ENCODE peak calls at places on chromosome 10, in four cellular contexts. J is erythroblast, S is adrenal gland, N is lower leg skin. T is an unnamed sample.

GRCh38 chr10:129494740-129495139 is 27.7 kb downstream of the MGMT start:
- DNase-seq in J (no peak), N (no peak), S (no peak), T (no peak)

GRCh38 chr10:11335881-11336430 is 275.5 kb downstream of the USP6NL start:
- DNase-seq in S (no peak), J (no peak), N (no peak), T (no peak)

GRCh38 chr10:62159357-62159756 is 109.3 kb downstream of the RTKN2 start:
- DNase-seq in N (no peak), S (no peak), J (no peak), T (no peak)

GRCh38 chr10:15796098-15796759 is 64.1 kb downstream of the MINDY3 start:
- DNase-seq in N (no peak), S (no peak), J (no peak), T (no peak)

GRCh38 chr10:16545126-16545736 is 23.6 kb upstream of the C1QL3 start:
- DNase-seq in N (no peak), S (no peak), J (peak), T (no peak)

GRCh38 chr10:31288961-31289360 is 30.1 kb upstream of the ZEB1 start:
- DNase-seq in N (no peak), J (no peak), S (no peak), T (no peak)

GRCh38 chr10:8055420-8056349 is 1.2 kb downstream of the GATA3 start:
- DNase-seq in J (no peak), S (no peak), N (no peak), T (no peak)

GRCh38 chr10:62599161-62599560 is 205.4 kb upstream of the ADO start:
- DNase-seq in J (no peak), S (no peak), N (no peak), T (no peak)

GRCh38 chr10:98170249-98171117 is 36.0 kb downstream of the R3HCC1L start:
- DNase-seq in N (peak), S (peak), J (peak), T (no peak)

GRCh38 chr10:5666324-5667220 is at the start of gene ASB13:
- DNase-seq in S (peak), N (peak), J (peak), T (peak)

GRCh38 chr10:62620491-62620890 is 184.0 kb upstream of the ADO start:
- DNase-seq in S (no peak), J (no peak), N (no peak), T (no peak)

GRCh38 chr10:120318862-120319261 is 138.2 kb upstream of the PLPP4 start:
- DNase-seq in J (no peak), N (no peak), S (no peak), T (no peak)

GRCh38 chr10:104824378-104825006 is 183.4 kb downstream of the SORCS3 start:
- DNase-seq in J (peak), S (no peak), N (no peak), T (no peak)

GRCh38 chr10:102133373-102134195 is 744 bp downstream of the PPRC1 start:
- DNase-seq in S (peak), J (peak), N (peak), T (peak)

GRCh38 chr10:51010977-51011376 is 63.3 kb upstream of the PRKG1 start:
- DNase-seq in S (no peak), N (no peak), J (peak), T (no peak)

GRCh38 chr10:127802532-127803055 is 65.6 kb downstream of the FOXI2 start:
- DNase-seq in J (no peak), N (no peak), S (no peak), T (no peak)

GRCh38 chr10:60463726-60464125 is 74.1 kb upstream of the ANK3 start:
- DNase-seq in N (no peak), S (no peak), J (no peak), T (no peak)

GRCh38 chr10:31929986-31930675 is 1.5 kb upstream of the ARHGAP12 start:
- DNase-seq in N (no peak), J (peak), S (no peak), T (no peak)

GRCh38 chr10:60099998-60100747 is 193.8 kb upstream of the CCDC6 start:
- DNase-seq in N (no peak), S (no peak), J (peak), T (no peak)

GRCh38 chr10:94066411-94066810 is 72.7 kb downstream of the PLCE1 start:
- DNase-seq in J (peak), N (no peak), S (no peak), T (no peak)

GRCh38 chr10:52019656-52020055 is 294.4 kb upstream of the DKK1 start:
- DNase-seq in J (no peak), S (no peak), N (no peak), T (no peak)

GRCh38 chr10:126536148-126536547 is 134.3 kb downstream of the C10orf90 start:
- DNase-seq in S (no peak), J (no peak), N (no peak), T (no peak)

GRCh38 chr10:108775911-108776475 is 1147.3 kb downstream of the XPNPEP1 start:
- DNase-seq in J (no peak), S (no peak), N (no peak), T (no peak)

DNA sequence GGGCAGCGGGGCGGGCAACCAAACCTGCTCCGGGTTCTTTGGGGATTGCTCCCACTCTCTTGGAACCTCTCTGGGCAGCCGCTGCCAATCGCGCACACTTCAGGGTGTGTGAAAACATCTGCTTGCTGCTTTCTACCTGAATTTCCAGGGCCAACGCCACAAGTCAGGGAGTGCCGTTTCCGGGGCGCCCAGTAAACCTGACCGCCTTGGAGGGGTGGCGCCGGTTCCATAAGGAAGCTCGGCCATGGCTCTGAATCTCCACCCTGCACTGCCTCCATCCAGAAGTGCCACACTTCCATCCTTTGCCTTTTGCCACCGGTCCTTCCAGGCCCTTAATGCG is 679 bp upstream of the AFAP1L2 start:
- DNase-seq in N (no peak), J (no peak), S (no peak), T (no peak)
- TF ChIP-seq POLR2A in N (no peak), J (no peak), S (no peak), T (no peak)

DNA sequence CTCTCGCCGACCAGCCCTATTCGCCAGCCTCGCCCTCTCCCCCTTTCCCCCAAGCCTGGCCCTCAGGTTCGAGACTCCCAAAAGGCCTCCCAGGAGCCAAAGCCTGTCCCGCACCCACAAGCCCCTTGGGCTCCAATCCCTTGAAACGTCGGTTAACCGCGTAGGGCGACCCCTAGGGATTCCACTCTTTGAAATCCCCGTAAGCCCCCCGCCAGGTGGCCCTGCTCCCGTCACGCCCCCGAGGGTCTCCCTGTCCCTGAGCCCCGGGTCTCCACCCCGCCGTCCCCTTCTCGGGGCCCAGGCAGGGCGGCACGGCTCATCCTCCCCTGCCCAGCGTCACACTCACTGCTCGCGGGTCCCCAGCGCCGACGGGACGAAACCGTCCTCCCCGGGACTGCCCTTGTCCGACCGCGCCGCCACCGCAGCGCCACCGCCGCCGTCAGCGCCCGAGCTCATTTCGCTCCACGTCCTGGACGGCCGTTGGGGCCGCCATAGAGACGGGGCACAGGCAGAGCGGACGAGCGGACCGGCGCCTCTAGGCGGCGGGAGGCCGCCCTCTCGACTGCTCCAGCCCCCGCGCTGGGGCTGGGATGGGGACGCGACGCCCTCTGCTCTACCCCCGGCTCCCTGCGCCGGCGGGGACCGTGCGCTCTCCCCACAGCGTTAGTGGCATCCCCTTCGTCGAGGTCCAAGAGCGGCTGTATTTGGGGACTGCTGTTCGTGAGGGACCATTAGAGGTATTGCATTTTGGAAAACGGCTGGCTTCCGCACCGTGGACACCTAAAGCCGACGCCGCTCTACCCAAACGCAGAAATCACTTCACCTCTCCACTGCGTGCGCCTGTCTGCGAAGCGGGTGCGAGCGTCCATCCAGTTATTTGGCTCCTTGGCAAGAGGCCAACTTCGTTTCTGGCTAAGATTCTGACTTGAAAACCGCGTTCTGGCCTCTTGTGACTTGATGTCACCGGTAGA is at the start of gene EEF1AKMT2:
- DNase-seq in J (peak), S (peak), N (peak), T (peak)
- TF ChIP-seq POLR2A in J (peak), S (peak), N (no peak), T (peak)

DNA sequence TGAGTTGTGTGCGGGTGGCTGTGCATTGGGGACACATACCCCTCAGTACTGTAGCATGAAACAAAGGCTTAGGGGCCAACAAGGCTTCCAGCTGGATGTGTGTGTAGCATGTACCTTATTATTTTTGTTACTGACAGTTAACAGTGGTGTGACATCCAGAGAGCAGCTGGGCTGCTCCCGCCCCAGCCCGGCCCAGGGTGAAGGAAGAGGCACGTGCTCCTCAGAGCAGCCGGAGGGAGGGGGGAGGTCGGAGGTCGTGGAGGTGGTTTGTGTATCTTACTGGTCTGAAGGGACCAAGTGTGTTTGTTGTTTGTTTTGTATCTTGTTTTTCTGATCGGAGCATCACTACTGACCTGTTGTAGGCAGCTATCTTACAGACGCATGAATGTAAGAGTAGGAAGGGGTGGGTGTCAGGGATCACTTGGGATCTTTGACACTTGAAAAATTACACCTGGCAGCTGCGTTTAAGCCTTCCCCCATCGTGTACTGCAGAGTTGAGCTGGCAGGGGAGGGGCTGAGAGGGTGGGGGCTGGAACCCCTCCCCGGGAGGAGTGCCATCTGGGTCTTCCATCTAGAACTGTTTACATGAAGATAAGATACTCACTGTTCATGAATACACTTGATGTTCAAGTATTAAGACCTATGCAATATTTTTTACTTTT is 1.8 kb downstream of the DDIT4 start:
- DNase-seq in S (no peak), J (peak), N (no peak), T (peak)
- TF ChIP-seq POLR2A in S (peak), J (peak), N (no peak), T (no peak)

GRCh38 chr10:112949875-112950507 is at the start of gene TCF7L2:
- DNase-seq in N (peak), S (peak), J (peak), T (peak)

GRCh38 chr10:112950714-112951348 is 784 bp downstream of the TCF7L2 start:
- DNase-seq in J (peak), S (peak), N (no peak), T (no peak)

GRCh38 chr10:112951349-112952281 is 1.6 kb downstream of the TCF7L2 start:
- DNase-seq in J (peak), N (peak), S (peak), T (peak)

GRCh38 chr10:112946649-112947048 is 3.4 kb upstream of the TCF7L2 start:
- DNase-seq in N (no peak), S (no peak), J (no peak), T (no peak)

GRCh38 chr10:112949128-112949823 is 771 bp upstream of the TCF7L2 start:
- DNase-seq in J (no peak), N (no peak), S (no peak), T (no peak)
- TF ChIP-seq POLR2A in J (no peak), N (no peak), S (no peak), T (no peak)

DNA sequence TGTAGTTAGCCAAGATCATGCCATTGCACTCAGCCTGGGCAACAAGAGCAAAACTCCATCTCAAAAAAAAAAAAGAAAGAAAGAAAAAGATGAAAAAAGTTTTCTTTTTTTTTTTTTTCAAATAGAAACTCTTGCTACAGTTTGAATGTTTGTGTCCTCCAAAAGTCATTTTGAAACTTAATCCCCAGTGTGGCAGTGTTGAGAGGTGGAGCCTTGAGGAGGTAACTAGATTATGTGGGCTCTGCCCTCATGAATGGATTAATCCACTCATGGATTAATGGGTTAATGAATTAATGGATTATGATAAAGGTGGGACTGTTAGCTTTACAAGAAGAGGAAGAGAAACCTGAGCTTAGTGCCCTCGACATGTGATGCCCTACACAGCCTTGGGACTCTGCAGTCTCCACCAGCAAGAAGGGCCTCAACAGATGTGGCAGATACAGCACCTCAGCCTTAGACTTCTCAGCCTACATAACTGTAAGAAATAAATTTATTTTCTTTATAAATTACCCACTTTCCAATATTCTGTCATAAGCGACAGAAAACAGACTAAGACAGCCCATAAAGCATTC is 25.1 kb downstream of the CPEB3 start:
- DNase-seq in J (no peak), S (no peak), N (no peak), T (no peak)
- TF ChIP-seq POLR2A in J (no peak), S (no peak), N (no peak), T (no peak)

GRCh38 chr10:35637456-35637855 is 4.6 kb downstream of the FZD8 start:
- DNase-seq in N (no peak), J (no peak), S (no peak), T (no peak)

GRCh38 chr10:35633006-35633980 is 8.8 kb downstream of the FZD8 start:
- DNase-seq in J (no peak), S (no peak), N (no peak), T (no peak)

GRCh38 chr10:35638116-35638515 is 4.0 kb downstream of the FZD8 start:
- DNase-seq in J (no peak), N (no peak), S (no peak), T (no peak)

GRCh38 chr10:35636942-35637341 is 5.2 kb downstream of the FZD8 start:
- DNase-seq in N (no peak), J (no peak), S (no peak), T (no peak)

DNA sequence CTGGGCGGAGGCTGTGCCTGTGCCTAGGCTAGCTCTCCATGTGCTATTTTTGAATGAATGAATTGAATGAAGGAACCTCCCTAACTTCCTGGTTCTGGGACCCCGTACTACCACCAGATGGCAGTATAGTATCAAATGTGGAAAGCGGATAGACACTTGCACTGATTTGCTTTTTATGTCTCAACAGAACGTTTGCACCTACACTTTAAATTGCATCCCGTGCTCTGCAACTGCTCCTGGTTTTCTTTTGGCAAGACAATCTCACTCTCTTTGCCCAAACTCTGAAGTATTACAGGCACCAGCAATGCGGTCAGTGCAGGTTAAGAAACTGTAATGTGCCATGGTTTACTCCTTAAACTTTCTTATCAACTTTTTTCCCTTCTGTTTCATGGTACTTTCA is 6.5 kb downstream of the FZD8 start:
- DNase-seq in N (peak), S (peak), J (peak), T (no peak)
- TF ChIP-seq POLR2A in N (no peak), S (no peak), J (no peak), T (no peak)

T was measured in gastrocnemius medialis.